ENCODE peak calls at places on chromosomes 12 and 14, in six cellular contexts. One of them, this sample, is unnamed. For H3K36me3, the result is how much of the 10 kb centered on the place peaks cover.

GRCh38 chr12:131606218-131606899 is 104.5 kb upstream of the SFSWAP start:
- DNase-seq in HepG2: no peak
- DNase-seq in H1: no peak
- DNase-seq in NT2/D1: no peak
- DNase-seq in GM12878: no peak
- DNase-seq in K562: no peak
- DNase-seq in this sample: no peak

GRCh38 chr12:59459966-59460365 is 135.9 kb upstream of the SLC16A7 start:
- DNase-seq in HepG2: no peak
- DNase-seq in H1: no peak
- DNase-seq in NT2/D1: no peak
- DNase-seq in GM12878: no peak
- DNase-seq in K562: no peak
- DNase-seq in this sample: no peak

GRCh38 chr14:96297000-96297399 is 41.0 kb downstream of the BDKRB1 start:
- DNase-seq in HepG2: peak
- DNase-seq in H1: no peak
- DNase-seq in NT2/D1: no peak
- DNase-seq in GM12878: no peak
- DNase-seq in K562: no peak
- DNase-seq in this sample: no peak

GRCh38 chr12:108302471-108303311 is 36.4 kb downstream of the CMKLR1 start:
- DNase-seq in HepG2: peak
- DNase-seq in H1: peak
- DNase-seq in NT2/D1: peak
- DNase-seq in GM12878: no peak
- DNase-seq in K562: no peak
- DNase-seq in this sample: no peak

GRCh38 chr14:95040723-95041476 is 116.4 kb downstream of the DICER1 start:
- DNase-seq in HepG2: no peak
- DNase-seq in H1: no peak
- DNase-seq in NT2/D1: no peak
- DNase-seq in GM12878: no peak
- DNase-seq in K562: no peak
- DNase-seq in this sample: no peak

GRCh38 chr14:32986791-32987545 is 48.3 kb downstream of the NPAS3 start:
- DNase-seq in HepG2: no peak
- DNase-seq in H1: no peak
- DNase-seq in NT2/D1: peak
- DNase-seq in GM12878: no peak
- DNase-seq in K562: no peak
- DNase-seq in this sample: no peak

GRCh38 chr14:90483551-90483950 is 86.7 kb downstream of the CALM1 start:
- DNase-seq in HepG2: no peak
- DNase-seq in H1: no peak
- DNase-seq in NT2/D1: no peak
- DNase-seq in GM12878: no peak
- DNase-seq in K562: peak
- DNase-seq in this sample: no peak

GRCh38 chr12:89542912-89543592 is 17.2 kb upstream of the POC1B start:
- DNase-seq in HepG2: peak
- DNase-seq in H1: peak
- DNase-seq in NT2/D1: peak
- DNase-seq in GM12878: peak
- DNase-seq in K562: peak
- DNase-seq in this sample: peak

GRCh38 chr12:108694812-108695278 is 36.5 kb downstream of the CORO1C start:
- DNase-seq in HepG2: no peak
- DNase-seq in H1: no peak
- DNase-seq in NT2/D1: no peak
- DNase-seq in GM12878: no peak
- DNase-seq in K562: peak
- DNase-seq in this sample: no peak

GRCh38 chr14:24665440-24665991 is 31.5 kb upstream of the GZMB start:
- DNase-seq in HepG2: no peak
- DNase-seq in H1: no peak
- DNase-seq in NT2/D1: no peak
- DNase-seq in GM12878: peak
- DNase-seq in K562: no peak
- DNase-seq in this sample: no peak

GRCh38 chr12:104721065-104721458 is 237.0 kb downstream of the SLC41A2 start:
- DNase-seq in HepG2: no peak
- DNase-seq in H1: no peak
- DNase-seq in NT2/D1: no peak
- DNase-seq in GM12878: no peak
- DNase-seq in K562: no peak
- DNase-seq in this sample: no peak

GRCh38 chr14:34699873-34700621 is 14.3 kb downstream of the CFL2 start:
- DNase-seq in HepG2: peak
- DNase-seq in H1: no peak
- DNase-seq in NT2/D1: no peak
- DNase-seq in GM12878: no peak
- DNase-seq in K562: no peak
- DNase-seq in this sample: peak

GRCh38 chr12:105834496-105834895 is 304.3 kb downstream of the NUAK1 start:
- DNase-seq in HepG2: no peak
- DNase-seq in H1: no peak
- DNase-seq in NT2/D1: no peak
- DNase-seq in GM12878: no peak
- DNase-seq in K562: no peak
- DNase-seq in this sample: no peak

GRCh38 chr14:59630281-59630963 is 53.8 kb upstream of the CCDC175 start:
- DNase-seq in HepG2: no peak
- DNase-seq in H1: no peak
- DNase-seq in NT2/D1: no peak
- DNase-seq in GM12878: no peak
- DNase-seq in K562: no peak
- DNase-seq in this sample: no peak

GRCh38 chr14:67694791-67695393 is 672 bp downstream of the RDH11 start:
- DNase-seq in HepG2: peak
- DNase-seq in H1: peak
- DNase-seq in NT2/D1: peak
- DNase-seq in GM12878: peak
- DNase-seq in K562: peak
- DNase-seq in this sample: peak

GRCh38 chr14:99523661-99524050 is 42.4 kb downstream of the CCNK start:
- DNase-seq in HepG2: no peak
- DNase-seq in H1: no peak
- DNase-seq in NT2/D1: no peak
- DNase-seq in GM12878: no peak
- DNase-seq in K562: no peak
- DNase-seq in this sample: no peak

GRCh38 chr12:75641031-75641780 is 129.8 kb upstream of the KRR1 start:
- DNase-seq in HepG2: no peak
- DNase-seq in H1: no peak
- DNase-seq in NT2/D1: no peak
- DNase-seq in GM12878: peak
- DNase-seq in K562: peak
- DNase-seq in this sample: peak

GRCh38 chr12:92290016-92290685 is 144.5 kb upstream of the BTG1 start:
- DNase-seq in HepG2: no peak
- DNase-seq in H1: no peak
- DNase-seq in NT2/D1: no peak
- DNase-seq in GM12878: no peak
- DNase-seq in K562: no peak
- DNase-seq in this sample: no peak
- TF ChIP-seq ZNF274 in HepG2: no peak
- TF ChIP-seq ZNF274 in H1: no peak
- TF ChIP-seq ZNF274 in NT2/D1: no peak
- TF ChIP-seq ZNF274 in GM12878: no peak
- TF ChIP-seq ZNF274 in K562: no peak
- TF ChIP-seq ZNF274 in this sample: no peak

GRCh38 chr12:112464605-112465004 is 45.9 kb downstream of the PTPN11 start:
- DNase-seq in HepG2: no peak
- DNase-seq in H1: no peak
- DNase-seq in NT2/D1: no peak
- DNase-seq in GM12878: no peak
- DNase-seq in K562: no peak
- DNase-seq in this sample: no peak
- H3K36me3 ChIP-seq in HepG2: under half
- H3K36me3 ChIP-seq in H1: under half
- H3K36me3 ChIP-seq in NT2/D1: half or more
- H3K36me3 ChIP-seq in GM12878: under half
- H3K36me3 ChIP-seq in K562: under half
- H3K36me3 ChIP-seq in this sample: under half

DNA sequence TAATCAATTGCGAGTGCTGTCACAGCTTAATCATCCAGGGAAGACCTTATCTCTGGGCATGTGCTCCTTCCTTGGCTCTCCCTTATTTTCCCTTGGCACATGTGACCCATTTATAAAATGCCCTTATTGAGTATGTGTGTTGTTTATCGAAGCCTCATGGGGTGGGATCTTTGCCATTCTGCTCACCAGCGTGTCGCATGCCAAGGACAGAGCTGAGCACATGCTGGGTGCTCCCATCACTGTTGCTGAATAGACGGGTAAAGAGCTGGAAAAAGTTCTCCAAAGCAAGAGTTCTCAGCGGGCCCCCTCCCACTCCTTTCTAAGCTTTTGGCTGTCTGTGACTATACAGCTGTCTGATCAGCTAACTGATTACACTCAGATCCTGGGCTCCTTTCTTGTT is 71.4 kb downstream of the TMEM132C start:
- DNase-seq in HepG2: no peak
- DNase-seq in H1: no peak
- DNase-seq in NT2/D1: no peak
- DNase-seq in GM12878: no peak
- DNase-seq in K562: no peak
- DNase-seq in this sample: no peak
- TF ChIP-seq ZNF274 in HepG2: no peak
- TF ChIP-seq ZNF274 in H1: no peak
- TF ChIP-seq ZNF274 in NT2/D1: no peak
- TF ChIP-seq ZNF274 in GM12878: no peak
- TF ChIP-seq ZNF274 in K562: no peak
- TF ChIP-seq ZNF274 in this sample: no peak

GRCh38 chr12:122853582-122854245 is 18.5 kb downstream of the HIP1R start:
- DNase-seq in HepG2: no peak
- DNase-seq in H1: no peak
- DNase-seq in NT2/D1: no peak
- DNase-seq in GM12878: no peak
- DNase-seq in K562: no peak
- DNase-seq in this sample: no peak
- H3K36me3 ChIP-seq in HepG2: under half
- H3K36me3 ChIP-seq in H1: under half
- H3K36me3 ChIP-seq in NT2/D1: half or more
- H3K36me3 ChIP-seq in GM12878: under half
- H3K36me3 ChIP-seq in K562: under half
- H3K36me3 ChIP-seq in this sample: under half

GRCh38 chr14:64801800-64802199 is 77.9 kb downstream of the SPTB start:
- DNase-seq in HepG2: peak
- DNase-seq in H1: no peak
- DNase-seq in NT2/D1: no peak
- DNase-seq in GM12878: no peak
- DNase-seq in K562: peak
- DNase-seq in this sample: no peak
- TF ChIP-seq ZNF274 in HepG2: no peak
- TF ChIP-seq ZNF274 in H1: no peak
- TF ChIP-seq ZNF274 in NT2/D1: no peak
- TF ChIP-seq ZNF274 in GM12878: no peak
- TF ChIP-seq ZNF274 in K562: no peak
- TF ChIP-seq ZNF274 in this sample: no peak

GRCh38 chr12:12748051-12748450 is 30.9 kb downstream of the CDKN1B start:
- DNase-seq in HepG2: no peak
- DNase-seq in H1: no peak
- DNase-seq in NT2/D1: no peak
- DNase-seq in GM12878: no peak
- DNase-seq in K562: no peak
- DNase-seq in this sample: no peak
- H3K36me3 ChIP-seq in HepG2: under half
- H3K36me3 ChIP-seq in H1: under half
- H3K36me3 ChIP-seq in NT2/D1: under half
- H3K36me3 ChIP-seq in GM12878: under half
- H3K36me3 ChIP-seq in K562: under half
- H3K36me3 ChIP-seq in this sample: under half

GRCh38 chr14:92938235-92938875 is 15.4 kb downstream of the CHGA start:
- DNase-seq in HepG2: no peak
- DNase-seq in H1: no peak
- DNase-seq in NT2/D1: no peak
- DNase-seq in GM12878: no peak
- DNase-seq in K562: no peak
- DNase-seq in this sample: no peak
- TF ChIP-seq ZNF274 in HepG2: no peak
- TF ChIP-seq ZNF274 in H1: no peak
- TF ChIP-seq ZNF274 in NT2/D1: no peak
- TF ChIP-seq ZNF274 in GM12878: no peak
- TF ChIP-seq ZNF274 in K562: no peak
- TF ChIP-seq ZNF274 in this sample: no peak

This sample was measured in HCT116.